ENCODE peak calls at places on chromosomes 16 and 17, in four cellular contexts. K is A549, E is K562, Q is IMR-90. W is an unnamed sample.

GRCh38 chr17:65027305-65027704 is 29.2 kb downstream of the GNA13 start:
- DNase-seq in E (peak), Q (peak), K (peak), W (peak)

GRCh38 chr16:85136705-85137322 is 24.5 kb upstream of the CIBAR2 start:
- DNase-seq in E (no peak), Q (no peak), K (peak), W (peak)

GRCh38 chr17:9865585-9865984 is 39.5 kb downstream of the RCVRN start:
- DNase-seq in E (no peak), Q (no peak), K (no peak), W (no peak)

GRCh38 chr17:47694818-47695663 is 1.1 kb downstream of the TBKBP1 start:
- DNase-seq in K (no peak), E (peak), Q (peak), W (peak)

GRCh38 chr16:70745536-70746025 is 55.4 kb downstream of the VAC14 start:
- DNase-seq in E (no peak), Q (no peak), K (no peak), W (no peak)

GRCh38 chr16:8551388-8552332 is 38.7 kb downstream of the TMEM114 start:
- DNase-seq in K (no peak), E (no peak), Q (no peak), W (no peak)

GRCh38 chr16:47611042-47611441 is 149.9 kb downstream of the PHKB start:
- DNase-seq in E (no peak), K (no peak), Q (no peak), W (no peak)

GRCh38 chr17:48127371-48128051 is 19.9 kb downstream of the SNX11 start:
- DNase-seq in Q (no peak), E (no peak), K (peak), W (no peak)

GRCh38 chr16:28311913-28312312 is 19.6 kb downstream of the SBK1 start:
- DNase-seq in K (no peak), E (no peak), Q (no peak), W (no peak)

GRCh38 chr16:49563666-49564065 is 190.1 kb downstream of the C16orf78 start:
- DNase-seq in K (no peak), Q (peak), E (no peak), W (no peak)

GRCh38 chr16:10539793-10540192 is 40.6 kb downstream of the EMP2 start:
- DNase-seq in K (no peak), E (no peak), Q (no peak), W (no peak)

GRCh38 chr16:85613609-85614337 is 651 bp downstream of the GSE1 start:
- DNase-seq in E (peak), Q (no peak), K (peak), W (peak)

GRCh38 chr16:70708381-70709253 is 22.8 kb upstream of the MTSS2 start:
- DNase-seq in E (no peak), K (no peak), Q (no peak), W (no peak)

GRCh38 chr17:19260958-19261357 is 23.8 kb downstream of the EPN2 start:
- DNase-seq in Q (no peak), K (peak), E (no peak), W (no peak)

GRCh38 chr17:72332367-72332766 is 211.5 kb downstream of the SOX9 start:
- DNase-seq in E (no peak), Q (peak), K (no peak), W (no peak)

GRCh38 chr16:53357955-53358354 is 76.3 kb upstream of the RBL2 start:
- DNase-seq in E (no peak), Q (no peak), K (no peak), W (no peak)

GRCh38 chr17:50452627-50453300 is 15.9 kb downstream of the CHAD start:
- DNase-seq in E (no peak), K (no peak), Q (peak), W (no peak)

GRCh38 chr17:69350911-69351310 is 24.0 kb upstream of the ABCA5 start:
- DNase-seq in E (no peak), Q (no peak), K (no peak), W (no peak)

GRCh38 chr17:14201595-14201994 is 35.1 kb downstream of the CDRT15 start:
- DNase-seq in E (no peak), K (no peak), Q (no peak), W (no peak)

GRCh38 chr16:10557750-10558149 is 22.6 kb downstream of the EMP2 start:
- DNase-seq in Q (no peak), E (no peak), K (no peak), W (no peak)

GRCh38 chr17:9195961-9196668 is 174.8 kb downstream of the NTN1 start:
- DNase-seq in E (no peak), Q (no peak), K (no peak), W (no peak)

GRCh38 chr17:59734226-59734625 is 26.8 kb downstream of the VMP1 start:
- DNase-seq in Q (no peak), K (no peak), E (no peak), W (no peak)

GRCh38 chr17:27306276-27306820 is 12.4 kb downstream of the WSB1 start:
- DNase-seq in E (no peak), Q (no peak), K (no peak), W (no peak)

GRCh38 chr16:67158637-67159600 is 790 bp downstream of the TRADD start:
- DNase-seq in Q (no peak), E (peak), K (peak), W (peak)

DNA sequence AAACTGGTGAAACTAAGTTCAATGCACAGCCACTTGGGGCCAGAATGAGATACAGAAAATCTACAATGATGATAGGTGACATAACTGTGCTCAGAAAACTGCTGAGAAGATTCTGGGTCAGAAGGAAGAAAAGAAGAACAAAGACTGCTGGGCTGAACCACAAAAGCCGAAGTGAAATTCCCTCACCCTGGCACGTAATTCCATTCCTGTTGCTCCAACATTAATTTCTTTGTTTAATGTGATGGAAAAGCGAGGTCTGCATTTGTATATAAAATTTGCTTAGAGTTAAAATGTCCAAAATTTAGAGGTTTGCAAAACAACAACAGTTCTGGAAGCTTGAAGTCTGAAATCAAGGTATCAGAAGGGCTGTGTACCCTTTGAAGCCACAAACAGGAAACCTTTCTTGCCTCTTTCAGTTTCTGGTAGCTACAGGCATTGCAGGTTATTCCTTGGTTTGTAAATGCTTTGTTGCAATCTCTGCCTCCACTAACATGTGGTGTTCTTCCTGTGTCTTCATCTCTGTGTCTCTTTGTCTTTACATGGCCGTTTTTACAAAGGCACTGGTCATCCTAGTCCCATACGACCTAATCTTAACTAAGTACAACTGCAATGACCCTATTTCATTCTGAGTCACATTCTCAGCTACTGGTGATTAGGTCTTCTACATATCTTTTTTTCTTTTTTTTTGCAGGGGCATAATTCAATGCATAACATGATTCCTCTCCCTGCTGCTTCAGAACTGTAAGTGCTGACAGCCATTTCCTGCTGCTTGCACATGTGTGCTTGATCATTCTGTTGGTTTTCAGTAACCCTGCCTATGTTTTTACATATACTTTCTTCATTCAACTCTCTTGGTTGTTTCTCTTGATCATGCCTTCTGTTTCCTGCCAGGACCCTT is 603.0 kb upstream of the CDH8 start:
- DNase-seq in E (no peak), K (no peak), Q (no peak), W (no peak)
- TF ChIP-seq RCOR1 in E (no peak), K (no peak), Q (no peak), W (no peak)

GRCh38 chr17:2055494-2056220 is 754 bp downstream of the HIC1 start:
- DNase-seq in K (no peak), Q (peak), E (no peak), W (no peak)
- TF ChIP-seq RCOR1 in K (no peak), Q (no peak), E (no peak), W (no peak)

GRCh38 chr17:2804912-2805311 is 8.7 kb downstream of the RAP1GAP2 start:
- DNase-seq in E (no peak), Q (no peak), K (no peak), W (no peak)

GRCh38 chr17:2808367-2809335 is 12.4 kb downstream of the RAP1GAP2 start:
- DNase-seq in Q (no peak), E (no peak), K (no peak), W (no peak)

GRCh38 chr17:2814049-2814448 is 17.8 kb downstream of the RAP1GAP2 start:
- DNase-seq in E (no peak), Q (no peak), K (no peak), W (no peak)

GRCh38 chr17:2805961-2806360 is 9.7 kb downstream of the RAP1GAP2 start:
- DNase-seq in E (no peak), Q (no peak), K (no peak), W (no peak)

DNA sequence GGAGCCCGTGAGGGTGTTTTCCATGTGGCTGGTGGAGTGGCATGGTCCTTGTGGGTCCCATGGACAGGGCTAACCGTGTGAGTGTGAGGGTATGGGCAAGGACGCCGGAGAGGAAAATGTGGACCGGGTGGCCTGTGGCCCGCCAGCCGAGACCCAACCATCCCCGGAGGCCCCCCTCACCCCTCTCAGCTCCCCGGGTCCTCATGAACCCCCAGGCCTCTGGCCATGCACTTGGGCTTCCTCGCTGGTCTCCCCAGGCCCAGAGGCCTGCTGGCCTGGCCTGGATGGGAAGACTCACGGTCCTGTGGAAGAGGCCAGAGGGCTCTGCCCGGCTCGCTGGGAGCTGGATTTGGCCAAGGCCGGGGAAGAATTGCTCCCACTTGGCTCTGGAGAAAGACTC is 13.1 kb downstream of the RAP1GAP2 start:
- DNase-seq in E (no peak), K (no peak), Q (no peak), W (no peak)
- TF ChIP-seq RCOR1 in E (no peak), K (no peak), Q (no peak), W (no peak)

DNA sequence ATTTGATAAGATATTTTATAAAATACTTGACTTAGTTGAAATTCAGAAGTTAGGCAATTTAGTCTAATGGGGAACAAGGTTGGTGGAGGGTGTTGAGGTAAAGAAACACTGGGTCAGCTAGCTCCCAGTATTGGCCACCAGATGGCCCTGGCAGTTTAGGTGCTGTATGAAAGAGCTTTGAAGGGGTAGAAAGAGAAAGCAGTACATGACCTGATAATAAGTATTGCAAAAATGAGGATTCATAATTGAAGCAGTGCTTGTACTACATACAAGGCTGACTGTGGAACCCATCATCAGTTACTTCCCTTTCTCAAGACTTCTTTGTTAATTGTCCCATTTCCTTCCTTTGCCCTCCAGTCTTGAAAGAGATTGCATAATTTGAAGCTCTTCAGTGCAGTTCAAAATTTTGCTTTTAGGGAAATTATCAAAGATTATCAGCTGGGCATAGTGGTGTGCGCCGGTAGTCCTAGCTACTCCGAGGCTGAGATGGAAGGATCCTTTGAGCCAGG is 29.4 kb downstream of the TANC2 start:
- DNase-seq in E (peak), Q (peak), K (peak), W (peak)
- TF ChIP-seq RCOR1 in E (no peak), Q (no peak), K (no peak), W (no peak)

GRCh38 chr16:65453646-65454045 is 331.8 kb upstream of the CDH11 start:
- DNase-seq in Q (no peak), K (no peak), E (no peak), W (no peak)
- TF ChIP-seq RCOR1 in Q (no peak), K (no peak), E (no peak), W (no peak)

GRCh38 chr17:4205917-4206316 is 57.9 kb downstream of the ANKFY1 start:
- DNase-seq in Q (no peak), K (no peak), E (no peak), W (no peak)

GRCh38 chr17:4209611-4210010 is 54.2 kb downstream of the ANKFY1 start:
- DNase-seq in Q (no peak), K (no peak), E (no peak), W (no peak)

GRCh38 chr17:4204676-4205075 is 59.1 kb downstream of the ANKFY1 start:
- DNase-seq in E (no peak), Q (peak), K (no peak), W (no peak)

GRCh38 chr17:4206945-4207344 is 56.8 kb downstream of the ANKFY1 start:
- DNase-seq in Q (no peak), E (no peak), K (no peak), W (no peak)

DNA sequence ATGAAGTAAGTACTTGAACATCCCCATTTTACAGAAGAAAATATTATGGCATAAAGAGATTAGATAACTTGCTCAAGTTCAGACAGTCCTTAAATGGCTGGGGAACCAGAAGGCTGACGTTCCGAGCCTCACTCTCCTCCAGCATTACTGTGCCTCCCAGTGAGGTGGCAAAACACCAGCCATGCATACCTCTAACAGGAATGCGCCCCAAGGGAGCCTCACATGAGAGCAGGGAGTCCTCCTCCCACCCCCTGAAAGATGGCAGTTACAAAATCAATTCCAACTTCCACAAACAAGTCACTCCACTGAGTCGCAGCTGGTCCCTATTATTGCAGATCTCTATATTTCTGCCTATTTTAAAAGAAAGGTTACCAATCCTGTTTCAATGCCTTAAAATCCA is 55.6 kb downstream of the ANKFY1 start:
- DNase-seq in Q (peak), E (no peak), K (no peak), W (no peak)
- TF ChIP-seq RCOR1 in Q (no peak), E (no peak), K (no peak), W (no peak)

GRCh38 chr17:61387511-61388305 is 11.9 kb upstream of the TBX2 start:
- DNase-seq in K (no peak), Q (no peak), E (no peak), W (no peak)

GRCh38 chr17:61390479-61390791 is 9.2 kb upstream of the TBX2 start:
- DNase-seq in K (no peak), E (no peak), Q (no peak), W (no peak)

GRCh38 chr17:61391595-61392291 is 7.9 kb upstream of the TBX2 start:
- DNase-seq in Q (no peak), K (no peak), E (no peak), W (no peak)

GRCh38 chr17:61388561-61389356 is 10.9 kb upstream of the TBX2 start:
- DNase-seq in K (no peak), E (no peak), Q (no peak), W (no peak)

GRCh38 chr17:61389670-61390478 is 9.8 kb upstream of the TBX2 start:
- DNase-seq in K (peak), Q (peak), E (peak), W (peak)
- TF ChIP-seq RCOR1 in K (no peak), Q (no peak), E (no peak), W (no peak)

DNA sequence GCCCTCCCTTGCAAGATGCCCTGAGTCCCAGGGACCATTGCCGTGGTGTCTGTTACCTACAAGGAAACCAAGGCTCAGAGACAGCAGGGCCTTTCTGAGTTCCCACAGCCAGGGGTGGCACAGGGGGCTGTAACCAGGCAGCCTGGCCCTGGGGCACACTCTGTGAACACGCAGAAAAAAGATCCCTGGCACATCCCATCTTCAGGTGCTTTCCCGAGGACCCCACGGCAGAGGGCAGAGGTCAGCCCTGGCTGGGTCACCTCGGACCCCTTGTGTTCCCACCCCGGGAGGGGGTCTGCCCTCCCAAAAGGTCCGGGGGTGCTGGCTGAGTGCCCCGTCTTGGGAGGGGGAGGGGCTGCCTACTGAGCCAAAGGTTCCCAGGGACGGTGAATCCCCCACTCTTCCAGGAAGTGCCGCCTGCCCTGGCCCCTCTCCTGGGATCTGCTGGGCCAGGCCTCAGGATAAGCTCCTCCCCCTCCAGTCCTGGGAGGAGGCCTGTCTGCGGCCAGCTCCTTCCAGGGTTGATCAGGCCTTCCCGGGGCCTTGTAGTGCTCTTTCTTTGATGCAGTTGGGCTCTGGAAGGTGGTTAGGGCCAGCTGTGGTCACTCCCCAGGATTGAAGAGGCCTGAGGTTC is 8.1 kb downstream of the GLIS2 start:
- DNase-seq in E (peak), K (peak), Q (peak), W (peak)
- TF ChIP-seq RCOR1 in E (no peak), K (no peak), Q (no peak), W (no peak)

GRCh38 chr17:63032141-63032540 is 66.1 kb downstream of the TANC2 start:
- DNase-seq in E (no peak), Q (no peak), K (peak), W (no peak)

GRCh38 chr17:63039342-63039741 is 73.3 kb downstream of the TANC2 start:
- DNase-seq in K (peak), E (no peak), Q (peak), W (no peak)

GRCh38 chr17:63033142-63033541 is 67.1 kb downstream of the TANC2 start:
- DNase-seq in K (no peak), Q (no peak), E (no peak), W (no peak)

GRCh38 chr17:63035695-63036094 is 69.7 kb downstream of the TANC2 start:
- DNase-seq in K (no peak), Q (no peak), E (no peak), W (no peak)

GRCh38 chr17:63035271-63035670 is 69.2 kb downstream of the TANC2 start:
- DNase-seq in Q (peak), E (no peak), K (peak), W (no peak)
- TF ChIP-seq RCOR1 in Q (no peak), E (no peak), K (no peak), W (no peak)